ENCODE peak calls at places on chromosomes 11 and 22, in five cellular contexts. J, T, Y, Q and H are unnamed samples.

GRCh38 chr11:120781486-120782120 is 242.3 kb upstream of the TBCEL start:
- DNase-seq in J (no peak), T (no peak), Y (no peak), Q (no peak), H (no peak)

GRCh38 chr11:94844031-94844430 is 75.9 kb downstream of the AMOTL1 start:
- DNase-seq in J (no peak), T (no peak), Y (no peak), Q (no peak), H (no peak)

GRCh38 chr11:117663389-117663788 is 133.6 kb downstream of the DSCAML1 start:
- DNase-seq in J (no peak), T (no peak), Y (no peak), Q (no peak), H (no peak)

GRCh38 chr11:87239531-87239930 is 201.8 kb downstream of the TMEM135 start:
- DNase-seq in J (no peak), T (no peak), Y (no peak), Q (no peak), H (no peak)

GRCh38 chr22:46064236-46064965 is 85.9 kb upstream of the PPARA start:
- DNase-seq in J (no peak), T (no peak), Y (no peak), Q (no peak), H (no peak)

GRCh38 chr11:59283825-59284772 is 71.4 kb upstream of the MPEG1 start:
- DNase-seq in J (peak), T (peak), Y (no peak), Q (peak), H (peak)

GRCh38 chr11:59102259-59102765 is 4.7 kb upstream of the FAM111B start:
- DNase-seq in J (peak), T (no peak), Y (peak), Q (peak), H (peak)

GRCh38 chr22:46148336-46148735 is 2.0 kb upstream of the PPARA start:
- DNase-seq in J (no peak), T (no peak), Y (no peak), Q (no peak), H (no peak)

GRCh38 chr22:36580846-36581245 is 51.9 kb upstream of the EIF3D start:
- DNase-seq in J (no peak), T (no peak), Y (no peak), Q (no peak), H (no peak)

GRCh38 chr22:42939941-42940653 is 74.9 kb downstream of the PACSIN2 start:
- DNase-seq in J (peak), T (peak), Y (no peak), Q (peak), H (peak)

GRCh38 chr11:16169946-16170345 is 186.4 kb downstream of the SOX6 start:
- DNase-seq in J (no peak), T (no peak), Y (no peak), Q (no peak), H (no peak)

GRCh38 chr11:9748361-9748970 is 84.6 kb downstream of the SWAP70 start:
- DNase-seq in J (peak), T (peak), Y (peak), Q (peak), H (peak)

GRCh38 chr11:34198523-34198922 is 93.1 kb downstream of the NAT10 start:
- DNase-seq in J (no peak), T (no peak), Y (no peak), Q (no peak), H (no peak)

GRCh38 chr22:37237371-37238268 is 6.4 kb downstream of the RAC2 start:
- DNase-seq in J (peak), T (no peak), Y (no peak), Q (peak), H (no peak)

GRCh38 chr11:2256293-2256913 is 14.0 kb downstream of the ASCL2 start:
- DNase-seq in J (no peak), T (no peak), Y (no peak), Q (no peak), H (no peak)

GRCh38 chr11:128779036-128779435 is 85.2 kb downstream of the FLI1 start:
- DNase-seq in J (peak), T (no peak), Y (no peak), Q (no peak), H (no peak)

GRCh38 chr22:44026630-44027511 is 2.8 kb downstream of the PARVB start:
- DNase-seq in J (peak), T (no peak), Y (peak), Q (no peak), H (no peak)

GRCh38 chr11:107370390-107370789 is 87.2 kb downstream of the CWF19L2 start:
- DNase-seq in J (peak), T (no peak), Y (no peak), Q (no peak), H (no peak)

GRCh38 chr11:6755303-6755952 is 16.3 kb downstream of the OR2AG2 start:
- DNase-seq in J (peak), T (peak), Y (no peak), Q (peak), H (no peak)

GRCh38 chr11:11243258-11243789 is 109.7 kb downstream of the CSNK2A3 start:
- DNase-seq in J (no peak), T (no peak), Y (no peak), Q (no peak), H (no peak)

GRCh38 chr11:61041755-61042518 is 60.4 kb upstream of the CD5 start:
- DNase-seq in J (no peak), T (no peak), Y (peak), Q (peak), H (peak)

GRCh38 chr11:29389793-29390192 is 627.0 kb downstream of the KCNA4 start:
- DNase-seq in J (no peak), T (no peak), Y (no peak), Q (no peak), H (no peak)

GRCh38 chr22:35218079-35218478 is 39.2 kb upstream of the HMGXB4 start:
- DNase-seq in J (peak), T (no peak), Y (no peak), Q (no peak), H (peak)

GRCh38 chr11:101555366-101555765 is 28.4 kb downstream of the TRPC6 start:
- DNase-seq in J (peak), T (no peak), Y (no peak), Q (no peak), H (no peak)

GRCh38 chr22:42770941-42771647 is 50.4 kb upstream of the A4GALT start:
- DNase-seq in J (no peak), T (no peak), Y (no peak), Q (no peak), H (no peak)

GRCh38 chr11:46240371-46240770 is 37.1 kb upstream of the CREB3L1 start:
- DNase-seq in J (peak), T (no peak), Y (no peak), Q (no peak), H (no peak)

GRCh38 chr11:13889566-13890214 is 72.8 kb upstream of the SPON1 start:
- DNase-seq in J (no peak), T (no peak), Y (no peak), Q (no peak), H (no peak)

GRCh38 chr22:33519140-33519973 is 400.9 kb downstream of the LARGE1 start:
- DNase-seq in J (peak), T (no peak), Y (no peak), Q (peak), H (peak)

GRCh38 chr11:69333906-69334305 is 40.0 kb downstream of the MYEOV start:
- DNase-seq in J (no peak), T (no peak), Y (no peak), Q (no peak), H (no peak)

GRCh38 chr22:32380991-32381390 is 23.3 kb downstream of the RFPL3 start:
- DNase-seq in J (no peak), T (no peak), Y (no peak), Q (no peak), H (no peak)

GRCh38 chr11:61126266-61126665 is 24.0 kb downstream of the CD5 start:
- DNase-seq in J (peak), T (no peak), Y (no peak), Q (no peak), H (no peak)

GRCh38 chr11:67534070-67534679 is 10.9 kb upstream of the CABP2 start:
- DNase-seq in J (peak), T (peak), Y (no peak), Q (no peak), H (no peak)

GRCh38 chr11:124861670-124862069 is 3.6 kb upstream of the ROBO3 start:
- DNase-seq in J (no peak), T (no peak), Y (no peak), Q (no peak), H (no peak)